ENCODE peak calls at places on chromosomes 6 and 20, in ten cellular contexts. A is A549, Q is ovary, M is AG10803, F is GM12865, N is GM23338, P is IMR-90, X is heart right ventricle, I is choroid plexus epithelial cell, B is suprapubic skin. E is an unnamed sample.

GRCh38 chr6:43742931-43743632 is 26.9 kb upstream of the VEGFA start:
- DNase-seq in A (no peak), Q (no peak), M (no peak), F (no peak), N (no peak), P (no peak), X (no peak), I (no peak), B (peak; percentile 31), E (no peak)

GRCh38 chr6:4577406-4577805 is 198.8 kb upstream of the CDYL start:
- DNase-seq in A (no peak), Q (no peak), M (peak; percentile 97), F (no peak), N (no peak), P (peak; percentile 99), X (no peak), I (peak; percentile 99), B (no peak), E (peak; percentile 23)

GRCh38 chr6:163837681-163838431 is 423.3 kb downstream of the QKI start:
- DNase-seq in A (no peak), Q (peak; percentile 35), M (peak; percentile 10), F (no peak), N (no peak), P (peak; percentile 33), X (peak; percentile 16), I (peak; percentile 19), B (no peak), E (no peak)

GRCh38 chr20:34774431-34774830 is 51.0 kb downstream of the NCOA6 start:
- DNase-seq in A (no peak), Q (no peak), M (no peak), F (no peak), N (no peak), P (no peak), X (no peak), I (no peak), B (no peak), E (no peak)

GRCh38 chr6:21271431-21272155 is 322.0 kb upstream of the SOX4 start:
- DNase-seq in A (no peak), Q (no peak), M (no peak), F (no peak), N (peak; percentile 27), P (no peak), X (no peak), I (no peak), B (no peak), E (no peak)

GRCh38 chr6:84055646-84056045 is 22.1 kb downstream of the MRAP2 start:
- DNase-seq in A (no peak), Q (no peak), M (no peak), F (no peak), N (no peak), P (no peak), X (no peak), I (no peak), B (no peak), E (no peak)

GRCh38 chr20:431012-431904 is 23.2 kb downstream of the RBCK1 start:
- DNase-seq in A (peak; percentile 94), Q (peak; percentile 55), M (peak; percentile 68), F (peak; percentile 71), N (peak; percentile 83), P (peak; percentile 68), X (peak; percentile 47), I (peak; percentile 80), B (no peak), E (peak; percentile 81)

GRCh38 chr6:87697581-87698552 is 4.2 kb downstream of the AKIRIN2 start:
- DNase-seq in A (no peak), Q (no peak), M (peak; percentile 97), F (peak; percentile 42), N (no peak), P (peak; percentile 91), X (no peak), I (peak; percentile 93), B (no peak), E (no peak)

GRCh38 chr20:23270427-23270911 is 80.1 kb upstream of the NXT1 start:
- DNase-seq in A (no peak), Q (no peak), M (peak; percentile 17), F (no peak), N (no peak), P (peak; percentile 90), X (no peak), I (peak; percentile 92), B (no peak), E (peak; percentile 32)

GRCh38 chr6:63263456-63263855 is 52.2 kb downstream of the FKBP1C start:
- DNase-seq in A (no peak), Q (no peak), M (no peak), F (no peak), N (peak; percentile 17), P (no peak), X (no peak), I (no peak), B (no peak), E (no peak)

GRCh38 chr6:1136415-1136774 is 175.5 kb upstream of the FOXQ1 start:
- DNase-seq in A (no peak), Q (no peak), M (peak; percentile 92), F (no peak), N (no peak), P (peak; percentile 86), X (peak; percentile 9), I (peak; percentile 77), B (peak; percentile 74), E (peak; percentile 92)

GRCh38 chr20:46119547-46119946 is 1.4 kb downstream of the CD40 start:
- DNase-seq in A (no peak), Q (no peak), M (no peak), F (no peak), N (no peak), P (no peak), X (no peak), I (no peak), B (no peak), E (no peak)

GRCh38 chr20:56247954-56248782 is at the start of gene MC3R:
- DNase-seq in A (peak; percentile 26), Q (peak; percentile 58), M (peak; percentile 50), F (peak; percentile 65), N (peak; percentile 30), P (peak; percentile 30), X (peak; percentile 12), I (peak; percentile 45), B (no peak), E (peak; percentile 71)

GRCh38 chr6:11218827-11219826 is 13.3 kb downstream of the NEDD9 start:
- DNase-seq in A (peak; percentile 50), Q (no peak), M (no peak), F (no peak), N (no peak), P (no peak), X (peak; percentile 90), I (no peak), B (no peak), E (no peak)

GRCh38 chr20:44501448-44501847 is 20.4 kb downstream of the SERINC3 start:
- DNase-seq in A (no peak), Q (no peak), M (peak; percentile 81), F (no peak), N (no peak), P (peak; percentile 91), X (peak; percentile 20), I (peak; percentile 96), B (no peak), E (peak; percentile 36)

GRCh38 chr20:59580208-59580980 is 23.9 kb upstream of the PHACTR3 start:
- DNase-seq in A (no peak), Q (no peak), M (peak; percentile 96), F (no peak), N (no peak), P (no peak), X (no peak), I (no peak), B (peak; percentile 50), E (no peak)

DNA sequence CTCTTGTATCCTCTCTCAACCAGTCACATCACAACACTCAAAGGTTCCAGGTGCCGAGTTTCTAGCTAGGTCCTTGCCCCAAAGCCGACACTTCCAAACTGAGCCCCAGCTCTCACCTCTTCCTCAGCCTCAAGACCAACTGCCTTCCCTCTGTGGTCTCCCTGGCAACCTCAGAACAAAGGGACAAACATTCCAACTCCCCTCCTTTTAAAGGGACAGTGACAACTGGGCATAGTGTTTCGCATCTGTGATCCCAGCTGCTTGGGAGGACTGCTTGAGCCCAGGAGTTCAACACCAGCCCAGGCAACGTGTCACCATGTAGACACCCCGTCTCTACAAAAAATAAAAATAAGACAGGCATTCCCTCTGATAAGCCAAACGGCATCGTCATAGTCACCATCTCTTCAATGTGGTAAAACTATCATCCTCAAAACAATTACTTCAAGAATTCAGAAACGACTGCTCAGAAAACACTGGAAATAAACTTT is 11.3 kb downstream of the DIDO1 start:
- DNase-seq in A (peak; percentile 63), Q (no peak), M (peak; percentile 48), F (no peak), N (peak; percentile 89), P (peak; percentile 19), X (peak; percentile 58), I (peak; percentile 51), B (peak; percentile 48), E (peak; percentile 32)
- H3K4me3 ChIP-seq in A (no peak overlapping the region), Q (no peak overlapping the region), M (no peak overlapping the region), F (no peak overlapping the region), N (peak overlapping the region; percentile 15), P (no peak overlapping the region), X (no peak overlapping the region), I (no peak overlapping the region), B (no peak overlapping the region), E (no peak overlapping the region)

DNA sequence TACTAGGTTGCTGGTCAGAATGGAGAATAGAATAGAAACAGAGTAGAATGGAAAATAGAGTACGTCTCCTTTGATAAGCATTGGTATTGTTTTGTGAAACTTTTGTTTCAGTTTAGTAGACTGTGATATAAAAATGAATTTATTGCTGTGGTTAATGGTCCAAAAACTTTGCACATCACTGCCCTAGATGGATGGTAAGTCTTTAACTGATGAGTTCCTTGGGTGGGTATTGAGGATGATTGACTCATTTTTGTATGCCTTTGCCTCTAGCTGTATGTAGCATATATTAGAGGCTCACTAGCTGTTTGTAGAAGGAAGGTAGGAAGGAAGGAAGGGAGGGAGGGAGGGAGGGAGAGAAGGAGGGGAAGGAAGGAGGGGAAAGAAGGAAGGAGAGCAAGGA is 48.3 kb downstream of the ZDHHC14 start:
- DNase-seq in A (no peak), Q (no peak), M (no peak), F (no peak), N (no peak), P (no peak), X (no peak), I (no peak), B (no peak), E (no peak)
- H3K4me3 ChIP-seq in A (no peak overlapping the region), Q (no peak overlapping the region), M (no peak overlapping the region), F (no peak overlapping the region), N (no peak overlapping the region), P (no peak overlapping the region), X (no peak overlapping the region), I (no peak overlapping the region), B (no peak overlapping the region), E (no peak overlapping the region)

DNA sequence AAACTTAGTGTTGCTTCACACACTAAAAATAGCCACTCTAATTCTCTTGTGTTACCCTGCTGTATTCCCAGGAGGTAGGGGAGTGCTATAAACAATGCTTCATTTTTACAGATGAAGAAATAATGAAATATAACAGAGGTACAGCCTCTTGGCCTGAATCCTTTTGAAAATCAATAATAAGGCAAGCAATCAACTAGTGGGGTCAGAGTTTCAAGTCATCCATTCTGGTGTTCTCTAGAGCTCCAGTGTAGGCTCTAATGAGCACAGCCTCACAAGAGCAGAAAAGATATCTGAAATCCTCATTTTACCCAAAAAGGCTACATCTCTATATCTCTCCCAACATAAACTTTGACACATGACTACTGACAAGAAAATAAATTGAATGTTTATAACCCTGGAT is 10.8 kb downstream of the HIVEP2 start:
- DNase-seq in A (no peak), Q (no peak), M (no peak), F (no peak), N (no peak), P (no peak), X (no peak), I (no peak), B (no peak), E (no peak)
- H3K4me3 ChIP-seq in A (no peak overlapping the region), Q (no peak overlapping the region), M (no peak overlapping the region), F (no peak overlapping the region), N (no peak overlapping the region), P (no peak overlapping the region), X (no peak overlapping the region), I (no peak overlapping the region), B (no peak overlapping the region), E (no peak overlapping the region)

GRCh38 chr6:158869010-158869603 is 49.9 kb upstream of the EZR start:
- DNase-seq in A (peak; percentile 47), Q (no peak), M (no peak), F (no peak), N (peak; percentile 86), P (no peak), X (no peak), I (peak; percentile 66), B (peak; percentile 74), E (no peak)
- H3K4me3 ChIP-seq in A (peak overlapping the region; percentile 33), Q (peak overlapping the region; percentile 40), M (peak overlapping the region; percentile 71), F (peak overlapping the region; percentile 42), N (peak overlapping the region; percentile 50), P (peak overlapping the region; percentile 53), X (no peak overlapping the region), I (peak overlapping the region; percentile 58), B (peak overlapping the region; percentile 42), E (peak overlapping the region; percentile 32)

E was measured in epithelial cell of esophagus.